ENCODE peak calls at places on chromosomes 4 and X, in seven cellular contexts. One of them, this sample, is unnamed.

GRCh38 chr4:56668267-56668666 is 12.8 kb downstream of the HOPX start:
- DNase-seq in heart right ventricle: no peak
- DNase-seq in BJ: no peak
- DNase-seq in NB4: no peak
- DNase-seq in body of pancreas: no peak
- DNase-seq in fibroblast of lung: no peak
- DNase-seq in prostate gland: no peak
- DNase-seq in this sample: no peak

GRCh38 chrX:644304-645023 is 13.9 kb downstream of the SHOX start:
- DNase-seq in heart right ventricle: no peak
- DNase-seq in BJ: no peak
- DNase-seq in NB4: no peak
- DNase-seq in body of pancreas: no peak
- DNase-seq in fibroblast of lung: no peak
- DNase-seq in prostate gland: no peak
- DNase-seq in this sample: no peak

GRCh38 chrX:70262952-70263567 is 3.1 kb upstream of the P2RY4 start:
- DNase-seq in heart right ventricle: peak
- DNase-seq in BJ: no peak
- DNase-seq in NB4: peak
- DNase-seq in body of pancreas: peak
- DNase-seq in fibroblast of lung: peak
- DNase-seq in prostate gland: peak
- DNase-seq in this sample: peak

GRCh38 chrX:21645437-21646220 is 12.5 kb downstream of the KLHL34 start:
- DNase-seq in heart right ventricle: no peak
- DNase-seq in BJ: no peak
- DNase-seq in NB4: no peak
- DNase-seq in body of pancreas: no peak
- DNase-seq in fibroblast of lung: no peak
- DNase-seq in prostate gland: no peak
- DNase-seq in this sample: no peak

GRCh38 chrX:104566921-104567501 is 1.0 kb downstream of the IL1RAPL2 start:
- DNase-seq in heart right ventricle: no peak
- DNase-seq in BJ: no peak
- DNase-seq in NB4: no peak
- DNase-seq in body of pancreas: no peak
- DNase-seq in fibroblast of lung: no peak
- DNase-seq in prostate gland: no peak
- DNase-seq in this sample: no peak

GRCh38 chr4:41268721-41269517 is 12.2 kb downstream of the UCHL1 start:
- DNase-seq in heart right ventricle: no peak
- DNase-seq in BJ: no peak
- DNase-seq in NB4: no peak
- DNase-seq in body of pancreas: no peak
- DNase-seq in fibroblast of lung: no peak
- DNase-seq in prostate gland: no peak
- DNase-seq in this sample: no peak

GRCh38 chrX:70132244-70132643 is 1.0 kb upstream of the IGBP1 start:
- DNase-seq in heart right ventricle: no peak
- DNase-seq in BJ: no peak
- DNase-seq in NB4: peak
- DNase-seq in body of pancreas: no peak
- DNase-seq in fibroblast of lung: no peak
- DNase-seq in prostate gland: no peak
- DNase-seq in this sample: peak

GRCh38 chr4:81166431-81166830 is 48.6 kb downstream of the PRKG2 start:
- DNase-seq in heart right ventricle: no peak
- DNase-seq in BJ: no peak
- DNase-seq in NB4: no peak
- DNase-seq in body of pancreas: no peak
- DNase-seq in fibroblast of lung: peak
- DNase-seq in prostate gland: no peak
- DNase-seq in this sample: peak

GRCh38 chr4:24273148-24273547 is 311.2 kb downstream of the DHX15 start:
- DNase-seq in heart right ventricle: no peak
- DNase-seq in BJ: no peak
- DNase-seq in NB4: no peak
- DNase-seq in body of pancreas: no peak
- DNase-seq in fibroblast of lung: no peak
- DNase-seq in prostate gland: no peak
- DNase-seq in this sample: no peak

GRCh38 chrX:7110821-7111276 is 36.7 kb upstream of the STS start:
- DNase-seq in heart right ventricle: no peak
- DNase-seq in BJ: no peak
- DNase-seq in NB4: peak
- DNase-seq in body of pancreas: no peak
- DNase-seq in fibroblast of lung: peak
- DNase-seq in prostate gland: no peak
- DNase-seq in this sample: peak

GRCh38 chr4:7196731-7197130 is 4.4 kb downstream of the SORCS2 start:
- DNase-seq in heart right ventricle: no peak
- DNase-seq in BJ: no peak
- DNase-seq in NB4: no peak
- DNase-seq in body of pancreas: no peak
- DNase-seq in fibroblast of lung: no peak
- DNase-seq in prostate gland: no peak
- DNase-seq in this sample: no peak

GRCh38 chrX:116317409-116317808 is 119.0 kb upstream of the SLC6A14 start:
- DNase-seq in heart right ventricle: peak
- DNase-seq in BJ: no peak
- DNase-seq in NB4: no peak
- DNase-seq in body of pancreas: no peak
- DNase-seq in fibroblast of lung: peak
- DNase-seq in prostate gland: no peak
- DNase-seq in this sample: no peak

GRCh38 chrX:120690344-120690743 is 60.5 kb upstream of the C1GALT1C1 start:
- DNase-seq in heart right ventricle: no peak
- DNase-seq in BJ: no peak
- DNase-seq in NB4: no peak
- DNase-seq in body of pancreas: no peak
- DNase-seq in fibroblast of lung: no peak
- DNase-seq in prostate gland: no peak
- DNase-seq in this sample: no peak

GRCh38 chr4:173524218-173525117 is 5.6 kb downstream of the HAND2 start:
- DNase-seq in heart right ventricle: no peak
- DNase-seq in BJ: no peak
- DNase-seq in NB4: no peak
- DNase-seq in body of pancreas: no peak
- DNase-seq in fibroblast of lung: no peak
- DNase-seq in prostate gland: no peak
- DNase-seq in this sample: no peak

GRCh38 chr4:173527103-173527876 is 2.7 kb downstream of the HAND2 start:
- DNase-seq in heart right ventricle: no peak
- DNase-seq in BJ: no peak
- DNase-seq in NB4: no peak
- DNase-seq in body of pancreas: no peak
- DNase-seq in fibroblast of lung: no peak
- DNase-seq in prostate gland: no peak
- DNase-seq in this sample: no peak

GRCh38 chr4:173525118-173526033 is 4.7 kb downstream of the HAND2 start:
- DNase-seq in heart right ventricle: no peak
- DNase-seq in BJ: no peak
- DNase-seq in NB4: no peak
- DNase-seq in body of pancreas: no peak
- DNase-seq in fibroblast of lung: no peak
- DNase-seq in prostate gland: no peak
- DNase-seq in this sample: no peak

GRCh38 chr4:173526724-173527102 is 3.3 kb downstream of the HAND2 start:
- DNase-seq in heart right ventricle: no peak
- DNase-seq in BJ: no peak
- DNase-seq in NB4: no peak
- DNase-seq in body of pancreas: no peak
- DNase-seq in fibroblast of lung: no peak
- DNase-seq in prostate gland: no peak
- DNase-seq in this sample: no peak

DNA sequence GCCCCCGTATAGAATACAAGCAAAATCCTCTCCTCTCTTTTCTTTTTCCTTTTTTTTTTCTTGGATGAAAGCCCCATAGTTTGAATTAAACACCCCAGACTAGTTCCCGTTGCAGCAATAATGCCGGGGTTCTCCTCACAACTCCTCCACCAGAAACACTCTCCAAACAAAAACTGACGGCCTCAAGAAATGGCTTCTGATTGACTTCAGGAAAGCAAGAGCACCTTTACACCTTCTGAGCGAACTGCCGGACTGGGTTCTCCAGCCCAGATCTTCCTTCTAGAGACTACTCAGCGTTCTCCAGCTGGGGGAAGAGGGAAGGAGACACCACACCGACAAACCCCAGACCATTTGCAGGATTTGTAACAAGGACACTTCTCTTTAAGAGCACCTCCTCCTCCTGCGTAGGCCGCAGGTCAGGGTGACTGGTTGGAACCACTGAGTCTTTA is 4.0 kb downstream of the HAND2 start:
- DNase-seq in heart right ventricle: no peak
- DNase-seq in BJ: no peak
- DNase-seq in NB4: no peak
- DNase-seq in body of pancreas: no peak
- DNase-seq in fibroblast of lung: no peak
- DNase-seq in prostate gland: no peak
- DNase-seq in this sample: no peak
- H3K4me3 ChIP-seq in heart right ventricle: peak
- H3K4me3 ChIP-seq in BJ: no peak
- H3K4me3 ChIP-seq in NB4: no peak
- H3K4me3 ChIP-seq in body of pancreas: no peak
- H3K4me3 ChIP-seq in fibroblast of lung: no peak
- H3K4me3 ChIP-seq in prostate gland: no peak
- H3K4me3 ChIP-seq in this sample: no peak

DNA sequence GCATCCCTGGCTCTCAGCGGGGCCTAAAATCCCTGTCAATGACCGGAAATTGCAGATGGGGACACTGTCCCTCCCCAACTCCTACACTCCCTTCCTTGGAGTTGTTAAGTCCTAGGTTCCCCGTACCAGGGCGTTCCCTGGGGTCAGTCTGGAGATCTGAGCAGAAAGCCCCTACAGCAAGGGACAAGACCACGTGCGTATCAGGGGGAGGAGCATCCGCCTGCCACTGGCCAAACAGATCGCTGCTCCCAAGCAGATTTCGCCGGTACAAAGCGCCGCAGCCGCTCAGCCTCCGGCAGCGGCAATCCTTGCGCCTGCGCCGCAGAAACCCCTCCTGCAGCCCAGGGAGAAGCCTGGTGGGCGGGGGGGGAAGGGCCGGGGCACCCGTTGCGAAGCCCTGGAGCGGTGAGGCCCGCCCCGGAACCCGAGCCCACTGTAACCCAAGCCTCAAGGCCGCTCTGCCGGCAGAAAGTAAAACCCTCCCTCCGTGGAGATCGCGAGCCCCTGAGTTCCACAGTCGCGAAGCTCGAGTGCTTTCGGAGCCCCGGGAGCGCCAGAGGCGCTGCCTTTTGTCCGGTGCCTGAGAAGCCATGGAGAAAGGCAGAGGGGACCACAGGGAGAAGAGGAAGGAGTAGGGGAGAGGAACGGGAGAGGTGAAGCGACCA is 2.7 kb downstream of the CRMP1 start:
- DNase-seq in heart right ventricle: peak
- DNase-seq in BJ: no peak
- DNase-seq in NB4: no peak
- DNase-seq in body of pancreas: no peak
- DNase-seq in fibroblast of lung: peak
- DNase-seq in prostate gland: no peak
- DNase-seq in this sample: no peak
- H3K4me3 ChIP-seq in heart right ventricle: no peak
- H3K4me3 ChIP-seq in BJ: no peak
- H3K4me3 ChIP-seq in NB4: no peak
- H3K4me3 ChIP-seq in body of pancreas: no peak
- H3K4me3 ChIP-seq in fibroblast of lung: no peak
- H3K4me3 ChIP-seq in prostate gland: no peak
- H3K4me3 ChIP-seq in this sample: no peak

GRCh38 chrX:125205084-125205917 is 114.4 kb upstream of the TEX13C start:
- DNase-seq in heart right ventricle: peak
- DNase-seq in BJ: no peak
- DNase-seq in NB4: peak
- DNase-seq in body of pancreas: peak
- DNase-seq in fibroblast of lung: peak
- DNase-seq in prostate gland: peak
- DNase-seq in this sample: peak

GRCh38 chrX:125203379-125203736 is 116.3 kb upstream of the TEX13C start:
- DNase-seq in heart right ventricle: no peak
- DNase-seq in BJ: no peak
- DNase-seq in NB4: no peak
- DNase-seq in body of pancreas: no peak
- DNase-seq in fibroblast of lung: no peak
- DNase-seq in prostate gland: no peak
- DNase-seq in this sample: no peak

GRCh38 chrX:125205918-125206665 is 113.6 kb upstream of the TEX13C start:
- DNase-seq in heart right ventricle: no peak
- DNase-seq in BJ: no peak
- DNase-seq in NB4: no peak
- DNase-seq in body of pancreas: peak
- DNase-seq in fibroblast of lung: no peak
- DNase-seq in prostate gland: no peak
- DNase-seq in this sample: peak

GRCh38 chrX:125202486-125203378 is 116.9 kb upstream of the TEX13C start:
- DNase-seq in heart right ventricle: no peak
- DNase-seq in BJ: no peak
- DNase-seq in NB4: no peak
- DNase-seq in body of pancreas: no peak
- DNase-seq in fibroblast of lung: no peak
- DNase-seq in prostate gland: peak
- DNase-seq in this sample: no peak

DNA sequence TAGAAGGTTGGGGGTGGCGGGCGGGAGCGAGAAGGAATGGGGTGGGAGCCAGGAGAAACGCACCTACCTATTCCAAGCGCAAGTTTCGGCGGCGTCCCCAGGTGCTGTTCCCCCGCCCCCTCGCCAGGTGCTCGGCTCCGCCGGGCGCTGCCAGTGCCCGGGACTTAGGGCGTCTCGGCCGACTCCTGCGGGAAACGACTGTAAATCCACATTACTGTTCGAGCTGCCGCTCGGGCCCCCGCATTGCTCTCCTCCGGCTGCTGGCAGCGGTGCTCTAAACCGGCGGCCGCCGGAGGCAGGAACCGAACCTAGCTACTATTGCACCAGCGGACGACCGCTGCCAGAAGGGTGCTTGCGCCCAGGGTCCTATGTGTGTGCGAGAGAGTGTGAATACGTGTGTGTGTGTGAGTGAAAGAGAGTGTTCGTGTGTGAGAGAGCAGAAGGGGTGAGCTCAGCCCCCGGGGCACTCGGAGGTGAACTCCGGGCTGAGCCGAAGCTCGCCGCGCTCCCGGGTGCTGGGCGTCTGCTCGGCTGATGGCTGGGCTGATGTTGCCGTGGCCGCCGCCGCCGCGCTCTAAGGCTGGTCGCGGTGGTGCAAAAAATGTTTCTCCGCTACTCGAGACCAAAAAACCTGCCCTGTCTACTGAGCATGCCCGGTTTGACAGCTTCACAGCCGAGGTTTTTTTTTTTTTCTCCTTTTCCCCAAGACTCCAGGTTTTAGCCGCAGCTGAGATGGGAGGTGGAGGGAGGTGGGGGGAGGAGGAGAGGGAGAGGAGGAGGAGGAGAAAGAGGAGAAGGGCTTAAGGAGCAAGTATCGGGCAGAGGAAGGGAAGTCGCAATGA is 115.7 kb upstream of the TEX13C start:
- DNase-seq in heart right ventricle: peak
- DNase-seq in BJ: no peak
- DNase-seq in NB4: no peak
- DNase-seq in body of pancreas: peak
- DNase-seq in fibroblast of lung: peak
- DNase-seq in prostate gland: peak
- DNase-seq in this sample: no peak
- H3K4me3 ChIP-seq in heart right ventricle: peak
- H3K4me3 ChIP-seq in BJ: no peak
- H3K4me3 ChIP-seq in NB4: no peak
- H3K4me3 ChIP-seq in body of pancreas: no peak
- H3K4me3 ChIP-seq in fibroblast of lung: no peak
- H3K4me3 ChIP-seq in prostate gland: peak
- H3K4me3 ChIP-seq in this sample: peak

GRCh38 chrX:2685886-2686285 is 5.2 kb upstream of the CD99 start:
- DNase-seq in heart right ventricle: no peak
- DNase-seq in BJ: no peak
- DNase-seq in NB4: no peak
- DNase-seq in body of pancreas: no peak
- DNase-seq in fibroblast of lung: no peak
- DNase-seq in prostate gland: no peak
- DNase-seq in this sample: no peak
- H3K4me3 ChIP-seq in heart right ventricle: no peak
- H3K4me3 ChIP-seq in BJ: no peak
- H3K4me3 ChIP-seq in NB4: no peak
- H3K4me3 ChIP-seq in body of pancreas: no peak
- H3K4me3 ChIP-seq in fibroblast of lung: no peak
- H3K4me3 ChIP-seq in prostate gland: no peak
- H3K4me3 ChIP-seq in this sample: no peak

This sample was measured in Jurkat, Clone E6-1.